ENCODE peak calls at places on chromosomes 7 and 10, in five cellular contexts. B is foreskin melanocyte; M is A549; Q is kidney tubule cell; Y is stimulated activated CD4-positive, alpha-beta T cell treated with anti-CD3 and anti-CD28 coated beads, TNF-alpha, amount 100 ng/mL, for 1 hour. F is an unnamed sample.

GRCh38 chr7:134632937-134633540 is 13.6 kb upstream of the BPGM start:
- DNase-seq in M (peak; percentile 73), Y (no peak), B (no peak), Q (peak; percentile 71), F (no peak)

GRCh38 chr7:21851445-21852043 is 94.2 kb downstream of the CDCA7L start:
- DNase-seq in M (no peak), Q (no peak), B (no peak), Y (no peak), F (no peak)

GRCh38 chr7:139588632-139589031 is 65.1 kb downstream of the CLEC2L start:
- DNase-seq in B (no peak), M (no peak), Y (no peak), Q (no peak), F (no peak)

GRCh38 chr10:71666607-71667373 is 52.8 kb downstream of the C10orf105 start:
- DNase-seq in Y (no peak), B (no peak), M (no peak), Q (peak; percentile 21), F (no peak)

GRCh38 chr7:157994319-157994718 is 593.3 kb downstream of the PTPRN2 start:
- DNase-seq in M (no peak), Y (no peak), B (no peak), Q (no peak), F (no peak)

GRCh38 chr10:5488272-5489161 is 10.9 kb downstream of the CALML5 start:
- DNase-seq in B (no peak), Q (peak; percentile 20), M (no peak), Y (no peak), F (no peak)

GRCh38 chr10:99966306-99966705 is 43.4 kb downstream of the DNMBP start:
- DNase-seq in Y (no peak), Q (peak; percentile 96), B (no peak), M (peak; percentile 72), F (no peak)

GRCh38 chr7:151238924-151239836 is 6.9 kb downstream of the CHPF2 start:
- DNase-seq in B (no peak), M (no peak), Q (no peak), Y (no peak), F (no peak)

GRCh38 chr7:97442-97841 is 94.9 kb upstream of the FAM20C start:
- DNase-seq in Y (no peak), Q (no peak), M (no peak), B (no peak), F (no peak)

GRCh38 chr7:74290999-74291441 is 1.8 kb downstream of the CLIP2 start:
- DNase-seq in Q (no peak), B (no peak), Y (no peak), M (no peak), F (no peak)

GRCh38 chr10:98224509-98224908 is 43.5 kb downstream of the LOXL4 start:
- DNase-seq in M (no peak), Q (no peak), Y (no peak), B (no peak), F (no peak)

GRCh38 chr10:89466599-89467035 is 52.2 kb downstream of the IFIT5 start:
- DNase-seq in B (no peak), Y (no peak), Q (peak; percentile 70), M (peak; percentile 53), F (no peak)

GRCh38 chr10:103578782-103579382 is 85.4 kb downstream of the NEURL1 start:
- DNase-seq in M (peak; percentile 39), Q (peak; percentile 72), Y (no peak), B (no peak), F (no peak)

GRCh38 chr10:28661035-28661434 is 16.3 kb upstream of the BAMBI start:
- DNase-seq in B (peak; percentile 31), M (peak; percentile 50), Q (peak; percentile 72), Y (no peak), F (no peak)

GRCh38 chr7:102451371-102452054 is 13.2 kb downstream of the ALKBH4 start:
- DNase-seq in M (no peak), Q (peak; percentile 42), Y (no peak), B (no peak), F (no peak)

GRCh38 chr10:110496553-110497437 is 912 bp upstream of the DUSP5 start:
- DNase-seq in Q (no peak), Y (no peak), M (no peak), B (no peak), F (no peak)

GRCh38 chr10:6345404-6345803 is 142.7 kb downstream of the PFKFB3 start:
- DNase-seq in Q (no peak), B (no peak), Y (no peak), M (no peak), F (no peak)

GRCh38 chr10:95706990-95707389 is 13.3 kb upstream of the TCTN3 start:
- DNase-seq in B (no peak), Y (no peak), M (no peak), Q (no peak), F (no peak)

GRCh38 chr10:89032141-89032814 is 41.7 kb downstream of the FAS start:
- DNase-seq in Q (peak; percentile 85), M (peak; percentile 47), B (no peak), Y (peak; percentile 37), F (peak; percentile 26)

GRCh38 chr7:81645435-81645834 is 124.4 kb downstream of the HGF start:
- DNase-seq in B (no peak), M (no peak), Q (no peak), Y (no peak), F (no peak)

GRCh38 chr7:2710256-2710655 is 22.3 kb downstream of the AMZ1 start:
- DNase-seq in B (no peak), Y (peak; percentile 28), M (no peak), Q (no peak), F (no peak)

GRCh38 chr10:26697922-26698608 is 564 bp downstream of the PDSS1 start:
- DNase-seq in Q (peak; percentile 23), Y (no peak), M (no peak), B (no peak), F (no peak)

GRCh38 chr7:39950473-39951155 is 558 bp downstream of the CDK13 start:
- DNase-seq in Q (peak; percentile 58), Y (peak; percentile 22), B (no peak), M (no peak), F (peak; percentile 37)

GRCh38 chr7:53596230-53596629 is 560.8 kb downstream of the POM121L12 start:
- DNase-seq in Y (no peak), M (no peak), B (no peak), Q (peak; percentile 88), F (no peak)

GRCh38 chr7:22296916-22297315 is 60.0 kb downstream of the RAPGEF5 start:
- DNase-seq in Y (no peak), M (no peak), B (no peak), Q (no peak), F (no peak)

GRCh38 chr7:28409716-28410627 is 2.3 kb upstream of the CREB5 start:
- DNase-seq in B (no peak), Q (peak; percentile 41), Y (no peak), M (peak; percentile 26), F (no peak)

GRCh38 chr10:32055478-32056135 is 618 bp downstream of the KIF5B start:
- DNase-seq in Y (no peak), B (peak; percentile 47), M (peak; percentile 65), Q (peak; percentile 69), F (peak; percentile 62)

GRCh38 chr7:131859162-131859821 is 302.9 kb upstream of the PODXL start:
- DNase-seq in B (peak; percentile 31), Q (peak; percentile 80), M (peak; percentile 77), Y (peak; percentile 9), F (peak; percentile 54)

GRCh38 chr7:46150202-46150601 is 229.1 kb upstream of the IGFBP3 start:
- DNase-seq in B (no peak), Y (no peak), Q (no peak), M (no peak), F (no peak)

F was measured in activated naive CD4-positive, alpha-beta T cell treated with anti-CD3 and anti-CD28 coated beads, Interleukin-2, amount 50 U/mL, for 72 hours.